ENCODE peak calls at places on chromosome 11, in eight cellular contexts. G is H1, O is K562, K is neural progenitor cell, A is PC-3, I is A673, B is GM23248, S is HCT116. D is an unnamed sample. For H3K9me3, the result is how much of the 10 kb centered on the place peaks cover.

GRCh38 chr11:73359930-73360742 is 16.1 kb upstream of the RELT start:
- DNase-seq in G (no peak), O (peak), K (peak), A (peak), I (peak), B (peak), S (no peak), D (no peak)

GRCh38 chr11:101292661-101293240 is 163.1 kb upstream of the PGR start:
- DNase-seq in G (no peak), O (no peak), K (no peak), A (no peak), I (no peak), B (no peak), S (no peak), D (no peak)

GRCh38 chr11:129788278-129788677 is 27.4 kb upstream of the TMEM45B start:
- DNase-seq in G (no peak), O (no peak), K (no peak), A (peak), I (no peak), B (no peak), S (no peak), D (no peak)

GRCh38 chr11:60905551-60906113 is 753 bp downstream of the PRPF19 start:
- DNase-seq in G (no peak), O (no peak), K (no peak), A (peak), I (peak), B (peak), S (no peak), D (peak)

GRCh38 chr11:12768731-12769673 is 94.8 kb downstream of the TEAD1 start:
- DNase-seq in G (no peak), O (peak), K (no peak), A (peak), I (no peak), B (no peak), S (no peak), D (no peak)

GRCh38 chr11:69300124-69301032 is 6.4 kb downstream of the MYEOV start:
- DNase-seq in G (no peak), O (peak), K (no peak), A (peak), I (no peak), B (peak), S (no peak), D (peak)

GRCh38 chr11:16891964-16892363 is 122.2 kb downstream of the PLEKHA7 start:
- DNase-seq in G (no peak), O (no peak), K (no peak), A (peak), I (no peak), B (peak), S (no peak), D (peak)

GRCh38 chr11:40602866-40603578 is 856.4 kb downstream of the LRRC4C start:
- DNase-seq in G (peak), O (no peak), K (no peak), A (peak), I (no peak), B (no peak), S (no peak), D (peak)

GRCh38 chr11:122751298-122752070 is 86.8 kb upstream of the CRTAM start:
- DNase-seq in G (no peak), O (no peak), K (no peak), A (no peak), I (no peak), B (peak), S (no peak), D (peak)

GRCh38 chr11:1415631-1416030 is 25.9 kb downstream of the BRSK2 start:
- DNase-seq in G (no peak), O (no peak), K (no peak), A (no peak), I (no peak), B (no peak), S (no peak), D (no peak)
- H3K9me3 ChIP-seq in G (under half), O (under half), K (under half), A (under half), I (under half), B (under half), S (under half), D (under half)

DNA sequence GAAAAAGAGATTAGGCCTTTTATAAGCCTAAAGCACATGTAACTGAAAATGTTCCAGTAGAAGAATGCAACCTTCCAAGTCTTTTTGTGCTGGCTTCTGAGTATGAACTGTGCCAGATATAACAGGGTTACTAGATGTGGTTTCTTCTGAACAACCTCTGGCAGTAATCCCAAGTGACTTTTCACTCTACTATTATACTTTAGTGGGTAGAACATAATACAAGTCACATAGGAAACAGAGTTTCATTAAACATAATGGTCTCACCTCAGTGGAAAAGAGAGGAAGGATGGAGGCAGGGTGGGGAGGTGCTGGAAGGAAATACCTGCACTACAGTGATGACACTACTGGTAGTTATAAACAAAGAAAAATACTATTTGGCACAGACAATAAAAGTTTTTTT is 81.3 kb downstream of the PHF21A start:
- DNase-seq in G (no peak), O (no peak), K (no peak), A (no peak), I (no peak), B (peak), S (no peak), D (no peak)
- H3K27ac ChIP-seq in G (no peak), O (no peak), K (no peak), A (no peak), I (no peak), B (peak), S (no peak), D (no peak)

GRCh38 chr11:108592591-108593213 is 866 bp downstream of the EXPH5 start:
- DNase-seq in G (no peak), O (peak), K (no peak), A (peak), I (peak), B (peak), S (no peak), D (peak)

GRCh38 chr11:108593910-108594434 is 404 bp upstream of the EXPH5 start:
- DNase-seq in G (no peak), O (no peak), K (no peak), A (no peak), I (no peak), B (no peak), S (no peak), D (no peak)

GRCh38 chr11:108591893-108592292 is 1.7 kb downstream of the EXPH5 start:
- DNase-seq in G (no peak), O (peak), K (no peak), A (no peak), I (no peak), B (no peak), S (no peak), D (no peak)

GRCh38 chr11:108596701-108597100 is 3.1 kb upstream of the EXPH5 start:
- DNase-seq in G (no peak), O (no peak), K (no peak), A (no peak), I (no peak), B (no peak), S (no peak), D (no peak)

GRCh38 chr11:108593214-108593909 is at the start of gene EXPH5:
- DNase-seq in G (peak), O (peak), K (peak), A (peak), I (peak), B (peak), S (peak), D (peak)
- TF ChIP-seq EZH2 in G (no peak), O (no peak), K (peak), A (no peak), I (no peak), B (no peak), S (no peak), D (no peak)

DNA sequence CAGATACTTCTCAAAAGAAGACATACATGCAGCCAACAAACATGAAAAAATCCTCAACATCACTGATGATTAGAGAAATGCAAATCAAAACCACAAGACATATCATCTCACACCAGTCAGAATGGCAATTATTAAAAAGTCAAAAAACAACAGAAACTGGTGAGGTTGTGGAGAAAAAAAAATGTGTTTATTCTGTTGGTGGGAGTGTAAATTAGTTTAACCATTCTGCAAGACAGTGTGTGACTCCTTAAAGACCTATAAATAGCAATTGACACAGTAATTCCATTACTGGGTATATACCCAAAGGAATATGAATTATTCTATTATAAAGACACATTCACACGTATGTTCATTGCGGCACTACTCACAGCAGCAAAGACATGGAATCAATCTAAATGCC is 427.3 kb upstream of the CHORDC1 start:
- DNase-seq in G (no peak), O (no peak), K (no peak), A (no peak), I (no peak), B (no peak), S (no peak), D (no peak)
- H3K9me3 ChIP-seq in G (under half), O (under half), K (under half), A (under half), I (under half), B (under half), S (under half), D (under half)

DNA sequence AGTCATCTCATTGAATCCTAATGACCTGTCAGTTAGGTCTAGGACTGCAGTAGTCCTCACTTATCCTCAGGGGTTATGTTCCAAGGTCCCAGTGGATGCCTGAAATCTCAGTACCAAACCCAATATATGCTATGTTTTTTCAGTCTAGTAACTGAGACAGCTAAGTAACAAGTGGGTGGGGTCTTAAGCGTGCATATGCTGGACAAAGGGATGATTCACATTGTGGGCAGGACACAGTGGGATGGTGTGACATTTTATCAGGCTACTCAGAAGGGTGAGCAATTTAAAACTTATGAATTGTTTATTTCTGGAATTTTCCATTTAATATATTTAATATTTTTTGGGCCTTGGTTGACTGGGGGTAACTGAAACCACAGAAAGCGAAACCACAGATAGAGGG is 29.0 kb downstream of the DDX10 start:
- DNase-seq in G (no peak), O (no peak), K (no peak), A (peak), I (no peak), B (peak), S (no peak), D (peak)
- H3K27ac ChIP-seq in G (no peak), O (no peak), K (no peak), A (peak), I (no peak), B (peak), S (no peak), D (peak)

D was measured in mammary epithelial cell.